ENCODE peak calls at places on chromosomes 5 and 9, in ten cellular contexts. U is AG08395; B is activated T-cell treated with anti-CD3 and anti-CD28 coated beads, Interleukin-2, amount 50 U/mL, for 1 hour; K is stimulated activated CD4-positive, alpha-beta T cell treated with anti-CD3 and anti-CD28 coated beads, Interleukin-4, amount 100 ng/mL, for 24 hours; O is T-cell; G is posterior cingulate gyrus; N is stimulated activated CD8-positive, alpha-beta memory T cell treated with anti-CD3 and anti-CD28 coated beads, Interleukin-2, amount 100 ng/mL, for 1 hour; W is activated CD8-positive, alpha-beta memory T cell treated with anti-CD3 and anti-CD28 coated beads for 48 hours; V is upper lobe of right lung; I is GM13976. E is an unnamed sample.

GRCh38 chr9:100222674-100223073 is 123.6 kb downstream of the INVS start:
- DNase-seq in B (no peak), U (peak), V (no peak), K (no peak), N (no peak), G (no peak), O (no peak), I (peak), W (no peak), E (no peak)

GRCh38 chr5:137858223-137858916 is 9.3 kb upstream of the MYOT start:
- DNase-seq in V (no peak), K (no peak), O (no peak), I (peak), B (no peak), W (no peak), U (no peak), N (no peak), G (no peak), E (peak)

GRCh38 chr5:158121678-158122077 is 262.7 kb upstream of the CLINT1 start:
- DNase-seq in I (no peak), B (no peak), O (no peak), N (no peak), U (no peak), G (no peak), V (no peak), W (no peak), K (no peak), E (no peak)

GRCh38 chr9:114318416-114318815 is 4.5 kb upstream of the ORM1 start:
- DNase-seq in G (no peak), I (no peak), V (peak), K (no peak), N (no peak), B (no peak), U (no peak), W (no peak), O (no peak), E (no peak)

GRCh38 chr9:98884849-98885248 is 58.9 kb upstream of the COL15A1 start:
- DNase-seq in O (no peak), K (no peak), U (no peak), B (no peak), G (no peak), I (no peak), N (no peak), V (no peak), W (no peak), E (no peak)

GRCh38 chr9:128946945-128947422 is 419 bp downstream of the DOLK start:
- DNase-seq in V (no peak), G (peak), I (no peak), O (peak), N (no peak), U (peak), B (no peak), W (no peak), K (no peak), E (no peak)

GRCh38 chr5:58185397-58186195 is 274.3 kb downstream of the PLK2 start:
- DNase-seq in U (no peak), O (no peak), B (no peak), N (no peak), G (no peak), K (no peak), V (no peak), I (no peak), W (no peak), E (no peak)

GRCh38 chr5:43967165-43967564 is 364.2 kb downstream of the NNT start:
- DNase-seq in O (no peak), U (no peak), G (no peak), N (no peak), W (no peak), I (no peak), K (no peak), B (no peak), V (no peak), E (no peak)

GRCh38 chr9:129365196-129365595 is 187.1 kb upstream of the IER5L start:
- DNase-seq in G (no peak), O (no peak), N (no peak), V (no peak), U (peak), W (no peak), B (no peak), K (no peak), I (no peak), E (no peak)

GRCh38 chr9:105968811-105969466 is 274.6 kb downstream of the TMEM38B start:
- DNase-seq in U (no peak), K (no peak), O (no peak), W (no peak), N (no peak), I (no peak), B (no peak), V (no peak), G (no peak), E (no peak)

GRCh38 chr5:116497648-116498047 is 77.0 kb downstream of the SEMA6A start:
- DNase-seq in O (no peak), U (no peak), K (no peak), G (no peak), N (no peak), W (no peak), I (no peak), B (no peak), V (no peak), E (no peak)

GRCh38 chr9:20623021-20623747 is 885 bp upstream of the MLLT3 start:
- DNase-seq in G (no peak), U (no peak), V (peak), W (peak), K (peak), N (peak), B (peak), I (peak), O (peak), E (no peak)

GRCh38 chr9:118318770-118319443 is 614.7 kb downstream of the TLR4 start:
- DNase-seq in O (no peak), K (no peak), I (no peak), G (no peak), W (no peak), N (no peak), B (no peak), V (no peak), U (no peak), E (no peak)

GRCh38 chr9:34249274-34249673 is 70.4 kb downstream of the UBAP1 start:
- DNase-seq in G (no peak), I (no peak), V (no peak), W (no peak), O (no peak), B (no peak), N (no peak), K (no peak), U (no peak), E (no peak)

GRCh38 chr9:114184071-114184470 is 28.7 kb downstream of the COL27A1 start:
- DNase-seq in U (peak), O (no peak), B (no peak), I (no peak), N (no peak), W (no peak), K (no peak), G (no peak), V (no peak), E (no peak)

GRCh38 chr5:52808316-52808901 is 20.7 kb downstream of the ITGA1 start:
- DNase-seq in G (no peak), K (no peak), W (no peak), V (no peak), U (no peak), O (no peak), I (no peak), B (no peak), N (no peak), E (no peak)

GRCh38 chr9:113363336-113363735 is 13.4 kb downstream of the HDHD3 start:
- DNase-seq in K (no peak), G (no peak), O (no peak), N (no peak), U (no peak), W (no peak), V (no peak), B (no peak), I (no peak), E (no peak)

GRCh38 chr5:153907170-153907775 is 131.4 kb downstream of the FAM114A2 start:
- DNase-seq in I (no peak), B (no peak), O (no peak), K (no peak), G (no peak), N (no peak), W (no peak), U (peak), V (no peak), E (no peak)

GRCh38 chr5:171484460-171484899 is 65.0 kb downstream of the FGF18 start:
- DNase-seq in G (no peak), N (peak), B (peak), K (peak), O (peak), U (peak), W (peak), V (no peak), I (peak), E (peak)